ENCODE peak calls at places on chromosomes 7 and 10, in six cellular contexts. F is GM23248; G is heart right ventricle; T is psoas muscle; Q is effector memory CD4-positive, alpha-beta T cell; O is Caco-2. E is an unnamed sample.

GRCh38 chr7:44541-44896 is 147.9 kb upstream of the FAM20C start:
- DNase-seq in F (no peak), G (no peak), T (peak; percentile 11), Q (no peak), O (no peak), E (no peak)

GRCh38 chr10:30709700-30710358 is 80.3 kb upstream of the LYZL2 start:
- DNase-seq in F (no peak), G (no peak), T (no peak), Q (no peak), O (no peak), E (no peak)

GRCh38 chr7:28037220-28038010 is 143.2 kb downstream of the JAZF1 start:
- DNase-seq in F (peak; percentile 97), G (no peak), T (no peak), Q (no peak), O (no peak), E (no peak)

GRCh38 chr10:128377364-128377987 is 251.3 kb upstream of the MKI67 start:
- DNase-seq in F (no peak), G (no peak), T (no peak), Q (no peak), O (no peak), E (no peak)

GRCh38 chr10:108250954-108251620 is 1086.6 kb upstream of the SORCS1 start:
- DNase-seq in F (no peak), G (no peak), T (no peak), Q (no peak), O (no peak), E (no peak)

GRCh38 chr10:76403876-76404275 is 972.5 kb downstream of the LRMDA start:
- DNase-seq in F (peak; percentile 75), G (no peak), T (no peak), Q (no peak), O (no peak), E (no peak)

GRCh38 chr10:27153855-27154198 is 357 bp downstream of the YME1L1 start:
- DNase-seq in F (peak; percentile 69), G (no peak), T (no peak), Q (no peak), O (no peak), E (no peak)

GRCh38 chr10:85702768-85703167 is 663.8 kb downstream of the GRID1 start:
- DNase-seq in F (no peak), G (no peak), T (no peak), Q (no peak), O (no peak), E (no peak)

GRCh38 chr10:131979821-131980270 is 1.9 kb downstream of the BNIP3 start:
- DNase-seq in F (peak; percentile 75), G (peak; percentile 57), T (peak; percentile 81), Q (no peak), O (no peak), E (no peak)

GRCh38 chr10:31961675-31962074 is 33.0 kb upstream of the ARHGAP12 start:
- DNase-seq in F (peak; percentile 90), G (no peak), T (no peak), Q (no peak), O (no peak), E (peak; percentile 20)

GRCh38 chr7:69808401-69808800 is 210.1 kb downstream of the AUTS2 start:
- DNase-seq in F (peak; percentile 26), G (no peak), T (no peak), Q (no peak), O (no peak), E (no peak)

GRCh38 chr10:15245530-15245929 is 77.0 kb upstream of the NMT2 start:
- DNase-seq in F (no peak), G (no peak), T (no peak), Q (no peak), O (peak; percentile 48), E (no peak)

GRCh38 chr10:50416181-50416824 is 165.0 kb upstream of the ASAH2 start:
- DNase-seq in F (peak; percentile 42), G (no peak), T (no peak), Q (no peak), O (no peak), E (no peak)

DNA sequence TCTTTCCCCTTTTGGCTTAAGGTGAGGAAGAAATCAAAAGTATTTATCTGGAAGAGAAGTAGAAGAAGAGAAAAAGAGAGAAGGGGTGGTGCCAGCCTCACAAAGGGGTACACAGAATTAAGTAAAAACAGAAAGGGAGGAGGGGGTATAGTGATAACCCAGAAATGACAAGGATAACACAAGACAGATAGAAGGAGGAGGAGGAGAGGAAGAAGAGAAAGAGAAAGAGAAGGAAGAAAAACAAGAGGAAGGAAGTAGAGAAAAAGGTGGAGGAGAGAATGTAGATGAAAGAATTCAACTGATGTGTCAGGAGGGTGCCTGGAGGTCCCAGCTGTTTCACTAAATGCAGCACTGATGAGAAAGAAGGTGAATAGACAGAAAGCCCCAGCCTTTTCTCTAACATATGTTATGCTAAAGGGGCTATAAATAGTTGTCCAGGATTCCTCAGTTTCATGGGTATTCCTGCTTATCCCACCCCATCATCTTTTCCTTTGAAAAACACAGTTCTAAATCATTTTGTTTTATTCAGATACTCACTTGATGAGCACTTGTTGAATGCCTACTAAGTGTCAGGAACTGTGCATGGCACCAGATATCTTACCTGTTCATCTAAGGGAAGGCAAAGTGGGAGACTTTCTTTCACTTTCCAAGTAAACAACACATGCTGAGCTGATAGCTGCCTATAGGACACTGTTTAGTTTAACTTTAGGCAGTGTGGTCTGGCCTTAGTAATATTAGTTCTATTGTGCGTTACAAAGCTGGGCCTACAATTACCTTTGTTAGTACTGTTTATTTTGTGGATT is 8.0 kb downstream of the SEMA3E start:
- DNase-seq in F (no peak), G (no peak), T (no peak), Q (no peak), O (no peak), E (no peak)
- H3K4me1 ChIP-seq in F (no peaks in the 10 kb centered on the region), G (no peaks in the 10 kb centered on the region), T (no peaks in the 10 kb centered on the region), Q (no peaks in the 10 kb centered on the region), O (no peaks in the 10 kb centered on the region), E (no peaks in the 10 kb centered on the region)

GRCh38 chr10:103147645-103148044 is 45.4 kb downstream of the NT5C2 start:
- DNase-seq in F (no peak), G (no peak), T (no peak), Q (no peak), O (no peak), E (no peak)

GRCh38 chr10:103145860-103146466 is 47.1 kb downstream of the NT5C2 start:
- DNase-seq in F (peak; percentile 84), G (peak; percentile 91), T (peak; percentile 71), Q (no peak), O (no peak), E (no peak)

GRCh38 chr10:103141950-103142349 is 51.1 kb downstream of the NT5C2 start:
- DNase-seq in F (no peak), G (no peak), T (no peak), Q (no peak), O (no peak), E (no peak)

GRCh38 chr10:103144086-103144485 is 49.0 kb downstream of the NT5C2 start:
- DNase-seq in F (no peak), G (no peak), T (no peak), Q (no peak), O (no peak), E (no peak)

DNA sequence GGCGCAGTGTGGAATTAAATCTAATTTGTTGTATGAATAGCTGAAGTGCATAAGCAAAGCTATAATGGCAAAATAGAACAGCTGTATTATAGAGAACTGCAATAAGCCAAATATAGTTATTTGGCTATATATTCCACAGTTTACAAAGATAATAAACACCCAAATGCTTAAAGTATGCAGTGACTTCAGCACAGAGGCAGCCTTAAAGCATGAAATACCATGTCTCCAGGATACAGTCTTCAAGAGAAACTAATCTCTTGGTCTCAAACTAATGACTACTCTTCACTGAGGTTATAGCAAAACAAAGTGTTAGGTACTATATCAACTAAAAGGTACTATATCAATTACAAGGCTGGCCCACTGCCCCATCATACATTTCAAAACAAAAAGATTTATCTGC is 48.0 kb downstream of the NT5C2 start:
- DNase-seq in F (peak; percentile 69), G (no peak), T (no peak), Q (no peak), O (no peak), E (no peak)
- H3K4me1 ChIP-seq in F (peaks cover 34% of the 10 kb centered on the region), G (peaks cover 58% of the 10 kb centered on the region), T (peaks cover 81% of the 10 kb centered on the region), Q (no peaks in the 10 kb centered on the region), O (peaks cover 6% of the 10 kb centered on the region), E (no peaks in the 10 kb centered on the region)

GRCh38 chr7:10662982-10663884 is 310.4 kb upstream of the PHF14 start:
- DNase-seq in F (no peak), G (no peak), T (no peak), Q (no peak), O (no peak), E (no peak)

GRCh38 chr7:10657201-10657600 is 316.5 kb upstream of the PHF14 start:
- DNase-seq in F (no peak), G (no peak), T (no peak), Q (no peak), O (no peak), E (no peak)

GRCh38 chr7:10662491-10662890 is 311.2 kb upstream of the PHF14 start:
- DNase-seq in F (no peak), G (no peak), T (no peak), Q (no peak), O (no peak), E (no peak)

GRCh38 chr7:10655031-10655430 is 318.6 kb upstream of the PHF14 start:
- DNase-seq in F (no peak), G (no peak), T (no peak), Q (no peak), O (peak; percentile 9), E (no peak)

GRCh38 chr7:10657837-10658236 is 315.8 kb upstream of the PHF14 start:
- DNase-seq in F (no peak), G (no peak), T (no peak), Q (no peak), O (no peak), E (no peak)
- H3K4me1 ChIP-seq in F (no peaks in the 10 kb centered on the region), G (no peaks in the 10 kb centered on the region), T (no peaks in the 10 kb centered on the region), Q (no peaks in the 10 kb centered on the region), O (no peaks in the 10 kb centered on the region), E (no peaks in the 10 kb centered on the region)

DNA sequence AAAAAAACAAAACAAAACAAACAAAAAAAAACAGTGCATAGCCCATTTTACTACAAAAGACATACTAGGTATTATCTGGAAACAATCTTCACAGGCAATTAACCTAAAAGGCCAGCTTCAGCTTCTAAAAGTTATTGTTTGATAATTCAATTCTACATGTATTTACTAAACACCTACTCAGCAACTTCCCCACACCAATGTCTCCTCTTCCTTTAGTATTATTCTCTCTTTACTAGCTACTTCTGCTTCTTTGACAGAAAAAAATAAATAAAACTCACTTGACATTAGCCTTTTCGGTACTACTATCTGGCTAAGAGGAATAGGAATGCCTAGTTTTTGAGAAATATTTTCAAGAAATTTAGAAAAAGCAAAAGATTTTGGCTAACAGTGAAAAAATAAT is 2.8 kb downstream of the TM9SF3 start:
- DNase-seq in F (no peak), G (no peak), T (no peak), Q (no peak), O (no peak), E (no peak)
- H3K4me1 ChIP-seq in F (peaks cover 50% of the 10 kb centered on the region), G (peaks cover 84% of the 10 kb centered on the region), T (peaks cover 68% of the 10 kb centered on the region), Q (peaks cover 26% of the 10 kb centered on the region), O (peaks cover 43% of the 10 kb centered on the region), E (peaks cover 57% of the 10 kb centered on the region)

GRCh38 chr10:102657984-102658724 is 13.9 kb downstream of the TRIM8 start:
- DNase-seq in F (no peak), G (peak; percentile 70), T (peak; percentile 48), Q (no peak), O (no peak), E (peak; percentile 56)

GRCh38 chr10:102658802-102659201 is 14.5 kb downstream of the TRIM8 start:
- DNase-seq in F (no peak), G (no peak), T (no peak), Q (no peak), O (no peak), E (no peak)

GRCh38 chr10:102657451-102657850 is 13.2 kb downstream of the TRIM8 start:
- DNase-seq in F (no peak), G (no peak), T (no peak), Q (no peak), O (no peak), E (no peak)

GRCh38 chr10:102661614-102662133 is 17.4 kb downstream of the TRIM8 start:
- DNase-seq in F (peak; percentile 14), G (no peak), T (no peak), Q (no peak), O (no peak), E (peak; percentile 26)

GRCh38 chr10:102660891-102661613 is 16.8 kb downstream of the TRIM8 start:
- DNase-seq in F (peak; percentile 68), G (peak; percentile 67), T (peak; percentile 88), Q (peak; percentile 33), O (no peak), E (peak; percentile 80)
- H3K4me1 ChIP-seq in F (peaks cover 10% of the 10 kb centered on the region), G (peaks cover 44% of the 10 kb centered on the region), T (peaks cover 10% of the 10 kb centered on the region), Q (peaks cover 28% of the 10 kb centered on the region), O (no peaks in the 10 kb centered on the region), E (peaks cover 34% of the 10 kb centered on the region)

E was measured in CD4-positive, CD25-positive, alpha-beta regulatory T cell.